ENCODE peak calls at places on chromosomes 4 and X, in seven cellular contexts. H is heart left ventricle; C is naive thymus-derived CD4-positive, alpha-beta T cell; T is body of pancreas; L is Peyer's patch; I is PC-3; U is aorta. W is an unnamed sample.
A peak's percentile ranks its signal among the peaks of the same experiment; 100 is the strongest.

GRCh38 chrX:47579537-47579936 is 2.7 kb upstream of the TIMP1 start:
- DNase-seq in H (no peak), L (no peak), T (peak; percentile 38), C (no peak), U (no peak), I (peak; percentile 75), W (no peak)

GRCh38 chr4:94545296-94545695 is 93.6 kb downstream of the PDLIM5 start:
- DNase-seq in T (no peak), U (no peak), I (peak; percentile 91), C (no peak), L (no peak), H (no peak), W (no peak)

GRCh38 chrX:50161143-50161542 is 39.7 kb downstream of the AKAP4 start:
- DNase-seq in H (no peak), I (peak; percentile 3), L (no peak), U (no peak), C (no peak), T (no peak), W (no peak)

GRCh38 chrX:15512401-15512965 is 11.9 kb downstream of the BMX start:
- DNase-seq in T (no peak), H (no peak), L (no peak), U (no peak), I (peak; percentile 67), C (no peak), W (no peak)

GRCh38 chr4:76737180-76737579 is 160.8 kb downstream of the SOWAHB start:
- DNase-seq in C (no peak), U (no peak), T (no peak), H (no peak), L (no peak), I (no peak), W (no peak)

GRCh38 chr4:95638920-95639501 is 90.2 kb upstream of the UNC5C start:
- DNase-seq in C (no peak), L (no peak), U (no peak), I (no peak), T (no peak), H (no peak), W (no peak)

GRCh38 chr4:3387943-3388348 is 53.8 kb upstream of the HGFAC start:
- DNase-seq in I (peak; percentile 61), H (peak; percentile 93), C (no peak), L (peak; percentile 84), U (peak; percentile 92), T (peak; percentile 79), W (peak; percentile 5)

GRCh38 chr4:41567186-41567585 is 29.2 kb downstream of the LIMCH1 start:
- DNase-seq in H (no peak), L (no peak), T (no peak), I (no peak), U (no peak), C (no peak), W (no peak)

GRCh38 chr4:173871643-173872042 is 341.6 kb upstream of the HAND2 start:
- DNase-seq in H (no peak), T (no peak), U (no peak), I (no peak), C (no peak), L (no peak), W (no peak)

GRCh38 chrX:112877771-112878173 is 37.1 kb upstream of the AMOT start:
- DNase-seq in C (no peak), I (no peak), T (no peak), U (no peak), H (no peak), L (no peak), W (no peak)

GRCh38 chr4:8847764-8848163 is 23.9 kb downstream of the HMX1 start:
- DNase-seq in H (peak; percentile 11), T (no peak), C (no peak), L (peak; percentile 19), U (peak; percentile 23), I (no peak), W (no peak)

GRCh38 chr4:54661686-54662085 is 3.9 kb downstream of the KIT start:
- DNase-seq in T (no peak), C (no peak), L (no peak), I (peak; percentile 79), U (no peak), H (no peak), W (no peak)

GRCh38 chr4:93748943-93749342 is 79.6 kb upstream of the ATOH1 start:
- DNase-seq in T (no peak), H (no peak), I (no peak), C (no peak), L (no peak), U (no peak), W (no peak)

GRCh38 chrX:122046226-122046625 is 998.8 kb downstream of the GLUD2 start:
- DNase-seq in C (no peak), I (no peak), T (no peak), H (no peak), U (no peak), L (no peak), W (no peak)

GRCh38 chr4:95124906-95125504 is 367.2 kb downstream of the BMPR1B start:
- DNase-seq in U (no peak), L (no peak), H (no peak), I (peak; percentile 70), C (no peak), T (peak; percentile 33), W (peak; percentile 28)

GRCh38 chr4:10347281-10347795 is 109.9 kb downstream of the ZNF518B start:
- DNase-seq in L (no peak), C (no peak), H (no peak), I (no peak), T (no peak), U (no peak), W (no peak)

GRCh38 chr4:139957986-139958737 is 195.8 kb downstream of the MAML3 start:
- DNase-seq in C (no peak), U (no peak), T (no peak), I (no peak), H (no peak), L (no peak), W (no peak)

GRCh38 chrX:114584983-114585842 is 1.3 kb downstream of the HTR2C start:
- DNase-seq in T (no peak), H (no peak), I (no peak), U (no peak), C (no peak), L (no peak), W (no peak)

GRCh38 chr4:40630335-40631021 is 814 bp upstream of the RBM47 start:
- DNase-seq in H (no peak), C (no peak), T (peak; percentile 86), I (peak; percentile 69), L (peak; percentile 72), U (no peak), W (no peak)

DNA sequence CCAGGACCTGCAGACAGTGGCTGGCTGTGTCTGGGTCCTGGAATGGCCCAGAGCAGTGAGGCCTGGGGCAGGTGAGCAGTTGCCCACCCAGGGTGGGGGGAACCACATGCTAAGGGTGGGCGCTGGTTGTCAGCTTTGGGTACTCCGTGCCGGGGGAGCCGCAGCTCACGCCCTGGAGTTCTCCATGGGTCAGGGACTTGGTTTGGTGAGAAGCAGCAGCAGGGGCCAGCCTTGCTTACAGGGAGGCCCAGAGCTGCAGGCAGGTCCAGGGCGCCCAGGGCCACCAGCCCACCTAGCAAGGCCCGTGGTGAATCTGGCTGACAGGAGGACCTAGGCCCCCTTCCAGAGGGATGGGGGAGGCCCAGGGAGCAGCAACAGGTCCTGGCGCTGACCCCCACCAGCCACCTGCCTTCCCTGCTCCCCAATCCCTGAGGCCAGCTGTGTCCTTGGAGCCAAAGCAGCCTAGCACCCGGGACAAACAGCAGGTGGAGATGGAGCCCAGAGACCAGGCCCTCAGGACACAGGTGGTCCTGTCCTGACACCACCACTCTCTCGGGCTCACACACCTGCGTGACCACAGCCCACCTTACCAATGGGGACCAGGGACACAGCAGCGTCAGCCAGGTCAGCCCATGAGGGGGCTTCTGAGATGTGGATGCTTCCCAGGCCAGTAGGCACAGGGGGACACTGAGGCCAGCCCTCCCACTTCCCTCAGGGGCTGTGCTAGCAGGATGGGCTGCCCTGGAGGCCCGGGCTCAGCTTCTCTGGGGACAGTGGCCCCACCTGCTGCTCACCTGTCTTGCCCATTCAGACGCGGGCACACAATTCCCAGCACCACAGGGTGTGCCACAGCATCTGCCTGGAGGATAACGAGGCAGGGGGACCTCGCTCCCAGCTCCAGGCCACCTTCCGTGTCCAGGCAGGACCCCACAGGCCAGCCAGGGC is 3.5 kb downstream of the MXD4 start:
- DNase-seq in T (no peak), U (peak; percentile 72), L (peak; percentile 43), I (no peak), H (peak; percentile 62), C (no peak), W (no peak)
- H3K4me1 ChIP-seq in T (peaks cover 69% of the 10 kb centered on the region), U (no peaks in the 10 kb centered on the region), L (peaks cover 27% of the 10 kb centered on the region), I (peaks cover 8% of the 10 kb centered on the region), H (peaks cover 21% of the 10 kb centered on the region), C (peaks cover 23% of the 10 kb centered on the region), W (peaks cover 1% of the 10 kb centered on the region)

GRCh38 chrX:68832101-68832416 is 3.2 kb downstream of the EFNB1 start:
- DNase-seq in T (peak; percentile 31), I (peak; percentile 70), U (peak; percentile 79), H (no peak), C (peak; percentile 9), L (peak; percentile 62), W (peak; percentile 62)
- H3K27ac ChIP-seq in T (no peak overlapping the region), I (peak overlapping the region; percentile 45), U (no peak overlapping the region), H (no peak overlapping the region), C (no peak overlapping the region), L (peak overlapping the region; percentile 91), W (peak overlapping the region; percentile 95)

DNA sequence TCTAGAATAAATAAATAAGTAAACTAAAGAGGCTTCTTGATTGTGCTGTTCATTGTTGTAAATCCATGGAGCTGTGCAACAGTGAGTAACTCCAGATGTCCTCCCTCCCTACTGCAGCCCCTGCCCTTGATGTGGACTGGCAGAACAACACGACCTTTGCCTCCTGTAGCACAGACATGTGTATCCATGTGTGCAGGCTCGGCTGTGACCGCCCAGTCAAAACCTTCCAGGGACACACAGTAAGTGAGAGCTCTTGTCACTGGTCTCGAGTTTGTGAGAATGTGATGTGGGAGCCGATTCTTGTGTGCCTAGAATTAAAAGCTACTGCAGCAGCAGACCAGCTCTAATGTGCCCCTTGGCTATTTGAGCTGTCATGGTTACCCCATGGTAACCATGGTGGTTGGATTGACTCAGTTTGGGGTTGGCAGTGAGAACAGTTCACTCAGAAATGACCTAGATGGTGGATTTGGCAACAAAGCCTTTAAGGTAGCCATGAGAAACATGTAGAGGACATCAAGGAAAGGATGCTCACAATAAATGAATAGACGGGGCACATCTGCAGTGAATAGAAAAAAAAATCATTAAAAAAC is 60.7 kb downstream of the GPR143 start:
- DNase-seq in L (no peak), T (no peak), H (no peak), C (no peak), U (peak; percentile 43), I (no peak), W (no peak)
- H3K4me1 ChIP-seq in L (no peaks in the 10 kb centered on the region), T (no peaks in the 10 kb centered on the region), H (no peaks in the 10 kb centered on the region), C (peaks cover 5% of the 10 kb centered on the region), U (no peaks in the 10 kb centered on the region), I (peaks cover 11% of the 10 kb centered on the region), W (no peaks in the 10 kb centered on the region)

DNA sequence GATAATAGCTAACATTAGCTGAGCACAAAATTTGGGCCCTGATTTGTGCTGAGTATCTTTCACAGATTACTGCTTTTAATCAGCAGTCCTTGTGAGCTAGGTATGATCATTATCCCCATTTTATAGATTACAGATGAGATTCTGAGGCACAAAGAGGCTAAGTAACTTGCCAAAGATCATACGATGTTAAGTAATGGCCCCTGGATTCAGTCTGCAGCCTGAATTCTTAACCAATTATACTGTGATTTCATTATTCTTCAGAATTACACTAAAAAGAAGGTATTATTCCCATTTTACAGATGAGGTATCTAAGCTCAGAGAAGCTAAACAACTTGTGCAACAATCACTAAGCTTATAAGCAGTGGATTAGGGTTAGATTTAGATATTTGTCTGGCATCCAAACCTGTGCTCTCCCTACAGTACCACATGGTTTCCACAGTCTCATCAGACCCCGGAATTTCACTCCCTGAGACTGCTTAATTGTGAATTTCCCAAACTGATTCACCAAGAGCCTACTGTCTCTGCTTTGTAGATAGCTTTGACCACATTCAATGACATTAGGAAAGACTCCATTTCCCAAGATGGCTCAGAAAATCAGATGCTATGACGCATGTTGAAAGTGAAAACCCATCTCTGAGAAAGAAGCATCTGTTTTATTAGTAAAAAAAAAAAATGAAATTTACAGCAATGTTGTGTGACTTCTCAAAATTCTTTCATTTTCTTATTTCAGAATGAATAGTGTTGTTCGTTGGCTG is 97.7 kb upstream of the MYOZ2 start:
- DNase-seq in U (no peak), H (no peak), L (no peak), I (no peak), T (no peak), C (no peak), W (no peak)
- H3K27ac ChIP-seq in U (peak overlapping the region; percentile 90), H (peak overlapping the region; percentile 83), L (peak overlapping the region; percentile 87), I (no peak overlapping the region), T (no peak overlapping the region), C (no peak overlapping the region), W (no peak overlapping the region)